ENCODE peak calls at places on chromosomes 13 and 19, in four cellular contexts. C is HepG2, R is H1, I is endothelial cell of umbilical vein. Y is an unnamed sample.

GRCh38 chr13:45575146-45575829 is 40.3 kb downstream of the ERICH6B start:
- DNase-seq in R (no peak), C (no peak), I (no peak), Y (no peak)

GRCh38 chr13:110922506-110922905 is 7.6 kb upstream of the ANKRD10 start:
- DNase-seq in I (no peak), C (no peak), R (peak), Y (no peak)

GRCh38 chr13:89052699-89053098 is 1381.5 kb downstream of the SLITRK5 start:
- DNase-seq in C (no peak), I (no peak), R (no peak), Y (no peak)

GRCh38 chr19:34577531-34578101 is 96.1 kb downstream of the WTIP start:
- DNase-seq in I (no peak), R (peak), C (no peak), Y (no peak)

GRCh38 chr19:14449321-14449720 is 16.2 kb downstream of the PKN1 start:
- DNase-seq in C (no peak), I (no peak), R (no peak), Y (no peak)

GRCh38 chr19:7483720-7484201 is 5.1 kb downstream of the PEX11G start:
- DNase-seq in I (no peak), R (no peak), C (no peak), Y (no peak)

GRCh38 chr19:45279587-45280192 is 28.6 kb downstream of the MARK4 start:
- DNase-seq in I (no peak), C (peak), R (no peak), Y (no peak)

GRCh38 chr19:46898731-46899130 is 37.9 kb downstream of the ARHGAP35 start:
- DNase-seq in I (no peak), R (no peak), C (no peak), Y (no peak)

GRCh38 chr19:5572556-5573286 is 5.0 kb upstream of the TINCR start:
- DNase-seq in I (no peak), R (no peak), C (no peak), Y (no peak)

GRCh38 chr13:34258646-34259386 is 440.9 kb downstream of the RFC3 start:
- DNase-seq in C (no peak), I (no peak), R (no peak), Y (no peak)

GRCh38 chr13:59715591-59715990 is 448.1 kb downstream of the DIAPH3 start:
- DNase-seq in I (no peak), R (no peak), C (no peak), Y (no peak)

GRCh38 chr19:3656073-3656746 is 29.6 kb upstream of the CACTIN start:
- DNase-seq in C (no peak), R (no peak), I (no peak), Y (no peak)

GRCh38 chr13:98143601-98144500 is 957 bp downstream of the FARP1 start:
- DNase-seq in I (peak), R (no peak), C (no peak), Y (no peak)

GRCh38 chr19:37790244-37790925 is 11.0 kb upstream of the ZNF573 start:
- DNase-seq in R (no peak), C (no peak), I (no peak), Y (no peak)

GRCh38 chr19:57512845-57513244 is 13.1 kb downstream of the ZNF773 start:
- DNase-seq in C (no peak), R (no peak), I (no peak), Y (no peak)

GRCh38 chr19:28010656-28011055 is 1202.3 kb downstream of the UQCRFS1 start:
- DNase-seq in C (no peak), I (no peak), R (no peak), Y (no peak)

GRCh38 chr19:35903550-35904179 is 1.3 kb downstream of the HCST start:
- DNase-seq in R (peak), I (no peak), C (peak), Y (no peak)

GRCh38 chr13:100490692-100491091 is 97.9 kb downstream of the GGACT start:
- DNase-seq in R (peak), I (no peak), C (no peak), Y (no peak)

GRCh38 chr19:3984908-3985642 is at the start of gene EEF2:
- DNase-seq in I (peak), C (peak), R (peak), Y (peak)

GRCh38 chr19:17095141-17095919 is 19.8 kb downstream of the MYO9B start:
- DNase-seq in I (no peak), R (no peak), C (no peak), Y (no peak)
- TF ChIP-seq POLR2AphosphoS5 in I (no peak), R (no peak), C (no peak), Y (no peak)

DNA sequence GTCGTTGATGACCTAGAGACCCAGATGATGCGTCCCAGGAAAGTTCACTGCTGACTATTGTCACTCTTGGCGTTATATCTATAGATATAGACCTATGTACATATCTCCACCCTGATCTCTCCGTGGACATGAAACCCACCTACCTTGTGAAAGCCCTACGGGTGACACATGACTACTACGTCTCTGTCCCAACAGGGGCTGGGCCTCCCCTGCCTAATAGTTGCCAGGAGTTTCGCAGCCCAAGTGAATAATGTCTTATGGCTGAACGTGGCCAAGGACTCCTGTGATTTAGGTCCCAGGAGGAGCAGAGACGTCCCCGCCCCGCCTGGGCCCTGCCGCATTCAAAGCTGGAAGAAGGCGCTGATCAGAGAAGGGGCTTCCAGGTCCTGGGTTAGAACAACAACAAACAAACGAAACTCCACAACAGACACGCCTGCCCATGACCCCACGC is 4.9 kb upstream of the POU4F1 start:
- DNase-seq in R (no peak), C (no peak), I (no peak), Y (no peak)
- TF ChIP-seq EZH2 in R (no peak), C (no peak), I (no peak), Y (no peak)

GRCh38 chr19:677601-678380 is 1.6 kb downstream of the FSTL3 start:
- DNase-seq in C (no peak), R (no peak), I (no peak), Y (no peak)
- H3K4me3 ChIP-seq in C (peak), R (no peak), I (no peak), Y (peak)

GRCh38 chr13:84684804-84685203 is 802.5 kb upstream of the SLITRK1 start:
- DNase-seq in I (no peak), C (no peak), R (no peak), Y (no peak)

GRCh38 chr13:84686973-84687372 is 804.7 kb upstream of the SLITRK1 start:
- DNase-seq in R (no peak), I (no peak), C (no peak), Y (no peak)

GRCh38 chr13:84683448-84683847 is 801.2 kb upstream of the SLITRK1 start:
- DNase-seq in C (no peak), R (no peak), I (no peak), Y (no peak)

GRCh38 chr13:84686458-84686857 is 804.2 kb upstream of the SLITRK1 start:
- DNase-seq in R (no peak), I (no peak), C (no peak), Y (no peak)

GRCh38 chr13:84684048-84684662 is 801.9 kb upstream of the SLITRK1 start:
- DNase-seq in I (no peak), R (no peak), C (no peak), Y (no peak)
- TF ChIP-seq POLR2AphosphoS5 in I (no peak), R (no peak), C (no peak), Y (no peak)

GRCh38 chr19:30361721-30362120 is 10.5 kb upstream of the ZNF536 start:
- DNase-seq in I (no peak), C (peak), R (no peak), Y (no peak)

GRCh38 chr19:30360378-30361106 is 11.6 kb upstream of the ZNF536 start:
- DNase-seq in C (no peak), R (no peak), I (no peak), Y (no peak)

GRCh38 chr19:30359936-30360335 is 12.2 kb upstream of the ZNF536 start:
- DNase-seq in I (no peak), R (no peak), C (no peak), Y (no peak)

GRCh38 chr19:30362156-30362754 is 9.9 kb upstream of the ZNF536 start:
- DNase-seq in R (no peak), C (no peak), I (no peak), Y (no peak)

DNA sequence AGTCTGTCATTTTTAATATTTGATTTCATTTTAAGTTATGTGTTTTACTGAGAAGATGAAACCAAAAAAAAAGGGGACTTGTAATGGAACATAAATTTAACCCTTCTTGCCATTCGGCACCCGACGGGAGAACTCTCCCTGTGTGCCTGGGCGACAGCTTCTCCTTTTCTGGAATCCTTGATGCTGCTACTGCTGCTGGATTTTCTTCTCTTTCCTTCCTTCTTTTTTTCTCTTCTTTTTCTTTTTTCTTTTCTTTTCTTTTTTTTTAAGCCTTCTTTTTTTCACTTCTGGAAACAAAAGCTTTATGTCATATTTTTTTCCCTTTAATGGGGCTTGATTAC is 11.1 kb upstream of the ZNF536 start:
- DNase-seq in I (no peak), R (no peak), C (no peak), Y (no peak)
- TF ChIP-seq EZH2 in I (no peak), R (no peak), C (no peak), Y (no peak)

DNA sequence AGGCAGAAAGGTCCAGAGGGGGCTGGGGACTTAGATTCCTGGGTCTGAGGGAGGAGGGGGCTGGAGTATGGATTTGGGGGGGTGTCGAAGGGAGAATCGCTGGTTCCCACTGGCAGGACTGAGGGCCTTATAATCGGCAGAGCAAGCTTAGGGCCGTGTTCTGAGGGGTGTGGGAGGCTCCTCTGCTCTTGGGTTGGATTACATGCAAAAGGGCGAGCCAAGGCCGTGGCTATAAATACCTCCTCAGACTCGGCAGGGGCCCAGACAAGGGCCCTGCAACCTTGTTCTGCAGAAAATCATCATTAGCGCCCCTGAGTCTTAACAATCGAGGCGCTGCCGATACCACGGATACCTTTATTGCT is 707 bp upstream of the MAMSTR start:
- DNase-seq in I (no peak), R (no peak), C (no peak), Y (no peak)
- H3K4me3 ChIP-seq in I (no peak), R (peak), C (peak), Y (peak)

Y was measured in SK-N-MC.